ENCODE peak calls at places on chromosomes 16 and 17, in nine cellular contexts. One of them, this sample, is unnamed.

GRCh38 chr17:68450391-68450790 is 6.9 kb downstream of the WIPI1 start:
- DNase-seq in lung: no peak
- DNase-seq in adrenal gland: no peak
- DNase-seq in GM12878: no peak
- DNase-seq in IMR-90: no peak
- DNase-seq in colonic mucosa: no peak
- DNase-seq in hepatocyte: no peak
- DNase-seq in astrocyte of the cerebellum: no peak
- DNase-seq in tibial artery: no peak
- DNase-seq in this sample: no peak

GRCh38 chr17:45172541-45173286 is 11.0 kb downstream of the HEXIM2 start:
- DNase-seq in lung: peak; percentile 69
- DNase-seq in astrocyte of the cerebellum: no peak
- DNase-seq in tibial artery: peak; percentile 62
- DNase-seq in IMR-90: peak; percentile 72
- DNase-seq in colonic mucosa: peak; percentile 80
- DNase-seq in adrenal gland: peak; percentile 87
- DNase-seq in GM12878: no peak
- DNase-seq in hepatocyte: peak; percentile 64
- DNase-seq in this sample: no peak

GRCh38 chr17:51258756-51259573 is 884 bp downstream of the MBTD1 start:
- DNase-seq in tibial artery: peak; percentile 21
- DNase-seq in colonic mucosa: peak; percentile 55
- DNase-seq in astrocyte of the cerebellum: no peak
- DNase-seq in IMR-90: no peak
- DNase-seq in GM12878: no peak
- DNase-seq in adrenal gland: peak; percentile 52
- DNase-seq in hepatocyte: peak; percentile 56
- DNase-seq in lung: no peak
- DNase-seq in this sample: no peak

GRCh38 chr17:7219812-7220592 is at the start of the genes ACADVL and DLG4:
- DNase-seq in GM12878: no peak
- DNase-seq in lung: peak; percentile 91
- DNase-seq in astrocyte of the cerebellum: peak; percentile 75
- DNase-seq in colonic mucosa: peak; percentile 92
- DNase-seq in IMR-90: peak; percentile 86
- DNase-seq in adrenal gland: peak; percentile 95
- DNase-seq in tibial artery: peak; percentile 94
- DNase-seq in hepatocyte: peak; percentile 95
- DNase-seq in this sample: peak; percentile 83

GRCh38 chr17:39677581-39678339 is 9.5 kb downstream of the PNMT start:
- DNase-seq in lung: no peak
- DNase-seq in colonic mucosa: no peak
- DNase-seq in GM12878: no peak
- DNase-seq in tibial artery: peak; percentile 80
- DNase-seq in hepatocyte: no peak
- DNase-seq in astrocyte of the cerebellum: no peak
- DNase-seq in adrenal gland: no peak
- DNase-seq in IMR-90: no peak
- DNase-seq in this sample: no peak

GRCh38 chr16:15607700-15608396 is 35.1 kb downstream of the MARF1 start:
- DNase-seq in tibial artery: peak; percentile 49
- DNase-seq in adrenal gland: peak; percentile 52
- DNase-seq in hepatocyte: no peak
- DNase-seq in astrocyte of the cerebellum: peak; percentile 46
- DNase-seq in lung: no peak
- DNase-seq in GM12878: no peak
- DNase-seq in IMR-90: peak; percentile 82
- DNase-seq in colonic mucosa: no peak
- DNase-seq in this sample: no peak

GRCh38 chr16:67546761-67547422 is 15.4 kb upstream of the CTCF start:
- DNase-seq in GM12878: no peak
- DNase-seq in colonic mucosa: peak; percentile 88
- DNase-seq in IMR-90: peak; percentile 57
- DNase-seq in lung: peak; percentile 69
- DNase-seq in adrenal gland: peak; percentile 82
- DNase-seq in hepatocyte: peak; percentile 83
- DNase-seq in astrocyte of the cerebellum: no peak
- DNase-seq in tibial artery: no peak
- DNase-seq in this sample: peak; percentile 42

GRCh38 chr16:24721830-24722238 is 7.6 kb upstream of the TNRC6A start:
- DNase-seq in lung: no peak
- DNase-seq in tibial artery: no peak
- DNase-seq in astrocyte of the cerebellum: no peak
- DNase-seq in adrenal gland: no peak
- DNase-seq in colonic mucosa: no peak
- DNase-seq in IMR-90: no peak
- DNase-seq in GM12878: no peak
- DNase-seq in hepatocyte: no peak
- DNase-seq in this sample: no peak

GRCh38 chr16:13041646-13042045 is 140.2 kb downstream of the SHISA9 start:
- DNase-seq in colonic mucosa: no peak
- DNase-seq in tibial artery: no peak
- DNase-seq in IMR-90: no peak
- DNase-seq in GM12878: no peak
- DNase-seq in adrenal gland: no peak
- DNase-seq in lung: no peak
- DNase-seq in astrocyte of the cerebellum: no peak
- DNase-seq in hepatocyte: no peak
- DNase-seq in this sample: no peak

GRCh38 chr16:3035972-3036725 is 595 bp downstream of the BICDL2 start:
- DNase-seq in adrenal gland: no peak
- DNase-seq in lung: no peak
- DNase-seq in GM12878: no peak
- DNase-seq in colonic mucosa: peak; percentile 67
- DNase-seq in astrocyte of the cerebellum: no peak
- DNase-seq in tibial artery: no peak
- DNase-seq in hepatocyte: peak; percentile 52
- DNase-seq in IMR-90: no peak
- DNase-seq in this sample: no peak

GRCh38 chr17:79695293-79696158 is 35.2 kb upstream of the ENPP7 start:
- DNase-seq in GM12878: no peak
- DNase-seq in hepatocyte: no peak
- DNase-seq in IMR-90: no peak
- DNase-seq in adrenal gland: peak; percentile 33
- DNase-seq in lung: no peak
- DNase-seq in tibial artery: no peak
- DNase-seq in astrocyte of the cerebellum: peak; percentile 79
- DNase-seq in colonic mucosa: no peak
- DNase-seq in this sample: no peak

GRCh38 chr16:57483725-57484514 is 2.4 kb downstream of the DOK4 start:
- DNase-seq in adrenal gland: no peak
- DNase-seq in hepatocyte: peak; percentile 65
- DNase-seq in colonic mucosa: no peak
- DNase-seq in IMR-90: no peak
- DNase-seq in GM12878: no peak
- DNase-seq in tibial artery: no peak
- DNase-seq in astrocyte of the cerebellum: no peak
- DNase-seq in lung: no peak
- DNase-seq in this sample: no peak

GRCh38 chr17:12789075-12789975 is at the start of gene ARHGAP44:
- DNase-seq in IMR-90: peak; percentile 59
- DNase-seq in colonic mucosa: peak; percentile 78
- DNase-seq in tibial artery: peak; percentile 44
- DNase-seq in hepatocyte: peak; percentile 85
- DNase-seq in adrenal gland: peak; percentile 48
- DNase-seq in GM12878: no peak
- DNase-seq in astrocyte of the cerebellum: peak; percentile 9
- DNase-seq in lung: peak; percentile 66
- DNase-seq in this sample: no peak

GRCh38 chr17:28758411-28759121 is 14.8 kb downstream of the TRAF4 start:
- DNase-seq in GM12878: no peak
- DNase-seq in lung: no peak
- DNase-seq in adrenal gland: no peak
- DNase-seq in colonic mucosa: no peak
- DNase-seq in IMR-90: no peak
- DNase-seq in hepatocyte: no peak
- DNase-seq in tibial artery: no peak
- DNase-seq in astrocyte of the cerebellum: no peak
- DNase-seq in this sample: no peak

GRCh38 chr17:45414997-45415881 is 17.4 kb downstream of the ARHGAP27 start:
- DNase-seq in colonic mucosa: peak; percentile 69
- DNase-seq in astrocyte of the cerebellum: no peak
- DNase-seq in GM12878: no peak
- DNase-seq in adrenal gland: no peak
- DNase-seq in lung: no peak
- DNase-seq in hepatocyte: no peak
- DNase-seq in IMR-90: no peak
- DNase-seq in tibial artery: no peak
- DNase-seq in this sample: no peak

GRCh38 chr17:6108382-6108781 is 38.2 kb downstream of the WSCD1 start:
- DNase-seq in astrocyte of the cerebellum: no peak
- DNase-seq in GM12878: no peak
- DNase-seq in hepatocyte: no peak
- DNase-seq in tibial artery: no peak
- DNase-seq in IMR-90: no peak
- DNase-seq in colonic mucosa: peak; percentile 67
- DNase-seq in lung: no peak
- DNase-seq in adrenal gland: no peak
- DNase-seq in this sample: no peak

GRCh38 chr16:35207059-35207999 is 1747.9 kb downstream of the TP53TG3F start:
- DNase-seq in IMR-90: no peak
- DNase-seq in lung: no peak
- DNase-seq in GM12878: no peak
- DNase-seq in astrocyte of the cerebellum: no peak
- DNase-seq in hepatocyte: no peak
- DNase-seq in tibial artery: no peak
- DNase-seq in colonic mucosa: no peak
- DNase-seq in adrenal gland: no peak
- DNase-seq in this sample: no peak
- TF ChIP-seq CTCF in IMR-90: no peak
- TF ChIP-seq CTCF in lung: no peak
- TF ChIP-seq CTCF in GM12878: no peak
- TF ChIP-seq CTCF in astrocyte of the cerebellum: no peak
- TF ChIP-seq CTCF in hepatocyte: no peak
- TF ChIP-seq CTCF in tibial artery: no peak
- TF ChIP-seq CTCF in colonic mucosa: no peak
- TF ChIP-seq CTCF in adrenal gland: no peak
- TF ChIP-seq CTCF in this sample: no peak

GRCh38 chr17:8629371-8630226 is 926 bp downstream of the MYH10 start:
- DNase-seq in adrenal gland: peak; percentile 43
- DNase-seq in colonic mucosa: peak; percentile 32
- DNase-seq in astrocyte of the cerebellum: no peak
- DNase-seq in tibial artery: peak; percentile 49
- DNase-seq in hepatocyte: peak; percentile 69
- DNase-seq in IMR-90: no peak
- DNase-seq in lung: no peak
- DNase-seq in GM12878: no peak
- DNase-seq in this sample: peak; percentile 52
- H3K4me3 ChIP-seq in adrenal gland: peak overlapping the region; percentile 57
- H3K4me3 ChIP-seq in colonic mucosa: peak overlapping the region; percentile 95
- H3K4me3 ChIP-seq in astrocyte of the cerebellum: peak overlapping the region; percentile 94
- H3K4me3 ChIP-seq in tibial artery: peak overlapping the region; percentile 91
- H3K4me3 ChIP-seq in hepatocyte: peak overlapping the region; percentile 95
- H3K4me3 ChIP-seq in IMR-90: peak overlapping the region; percentile 75
- H3K4me3 ChIP-seq in lung: peak overlapping the region; percentile 50
- H3K4me3 ChIP-seq in GM12878: peak overlapping the region; percentile 81
- H3K4me3 ChIP-seq in this sample: peak overlapping the region; percentile 89

DNA sequence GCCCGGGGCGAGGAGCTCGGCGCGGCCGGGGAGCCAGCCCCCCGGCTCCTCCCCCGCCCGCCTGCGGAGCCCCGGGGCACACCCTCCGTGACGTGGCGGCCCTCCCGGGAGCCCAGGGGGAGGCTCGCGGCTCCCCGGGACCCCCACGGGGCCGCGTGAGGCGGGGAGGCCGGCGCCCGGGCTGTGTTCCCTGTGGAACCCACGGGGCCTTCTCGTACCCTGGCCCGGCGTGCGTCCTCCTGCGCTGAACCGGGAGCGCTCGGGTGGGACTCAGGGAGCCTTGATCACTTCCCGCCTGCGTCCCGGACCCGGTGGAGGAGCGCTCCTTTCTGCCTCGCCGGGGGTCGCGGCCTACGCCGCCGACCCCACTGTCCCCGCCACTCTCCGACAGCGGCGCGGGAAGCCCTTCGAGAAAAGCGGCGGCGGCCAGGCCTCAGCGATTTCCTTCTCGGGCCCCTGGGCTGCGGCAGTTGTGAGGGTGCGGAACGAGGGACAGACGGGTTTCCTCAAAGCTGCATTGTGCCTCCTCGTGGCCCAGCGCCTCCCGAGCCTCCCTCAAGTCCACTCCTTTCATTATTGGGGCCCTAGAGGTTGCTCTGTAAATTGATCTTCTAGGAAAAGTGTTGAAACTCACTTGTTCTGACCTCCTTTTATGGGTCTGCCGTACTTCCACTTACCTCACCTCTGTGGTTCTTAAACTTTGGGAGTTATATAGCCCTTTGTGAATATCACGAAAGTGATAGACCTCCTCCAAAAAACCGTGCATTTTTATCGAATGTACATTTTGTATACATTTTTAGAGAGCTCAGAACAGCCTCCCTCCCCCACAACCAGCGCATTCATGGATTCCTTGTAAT is 597 bp downstream of the LIG3 start:
- DNase-seq in lung: peak; percentile 69
- DNase-seq in GM12878: peak; percentile 27
- DNase-seq in astrocyte of the cerebellum: peak; percentile 59
- DNase-seq in hepatocyte: peak; percentile 87
- DNase-seq in IMR-90: peak; percentile 80
- DNase-seq in adrenal gland: peak; percentile 78
- DNase-seq in colonic mucosa: peak; percentile 71
- DNase-seq in tibial artery: peak; percentile 75
- DNase-seq in this sample: peak; percentile 13
- TF ChIP-seq CTCF in lung: peak; percentile 20
- TF ChIP-seq CTCF in GM12878: peak; percentile 34
- TF ChIP-seq CTCF in astrocyte of the cerebellum: peak; percentile 36
- TF ChIP-seq CTCF in hepatocyte: peak; percentile 37
- TF ChIP-seq CTCF in IMR-90: peak; percentile 50
- TF ChIP-seq CTCF in adrenal gland: peak; percentile 48
- TF ChIP-seq CTCF in colonic mucosa: no peak
- TF ChIP-seq CTCF in tibial artery: peak; percentile 37
- TF ChIP-seq CTCF in this sample: no peak

DNA sequence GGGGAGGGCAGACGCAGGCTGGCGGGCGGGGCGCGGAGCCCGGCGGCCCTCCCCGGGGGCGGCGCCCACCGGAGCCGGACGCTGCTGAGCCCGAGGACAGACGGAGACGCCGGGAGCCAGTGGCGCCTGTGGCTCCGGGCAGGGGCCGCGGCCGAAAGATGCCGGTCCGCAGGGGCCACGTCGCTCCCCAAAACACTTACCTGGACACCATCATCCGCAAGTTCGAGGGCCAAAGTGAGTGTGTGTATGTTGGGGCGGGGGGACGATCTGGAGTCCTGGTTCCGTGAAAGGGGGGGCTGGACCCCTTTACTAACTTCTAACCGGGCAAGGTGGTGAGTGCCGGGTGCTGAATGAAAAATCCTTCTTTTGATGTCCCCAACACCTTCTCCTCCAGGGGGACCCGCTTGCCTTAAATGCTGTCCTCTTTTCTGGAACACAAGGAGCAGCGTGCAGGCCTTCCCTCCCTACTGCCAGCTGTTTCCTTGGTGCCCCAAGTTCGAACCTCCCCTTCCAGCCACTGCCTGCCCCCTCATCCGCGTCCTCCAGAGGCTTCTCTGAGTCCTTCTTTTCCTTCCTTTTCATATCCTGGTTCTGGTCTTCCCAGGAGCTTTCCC is at the start of gene KCNH6:
- DNase-seq in tibial artery: no peak
- DNase-seq in hepatocyte: no peak
- DNase-seq in astrocyte of the cerebellum: no peak
- DNase-seq in adrenal gland: no peak
- DNase-seq in lung: no peak
- DNase-seq in IMR-90: no peak
- DNase-seq in GM12878: no peak
- DNase-seq in colonic mucosa: no peak
- DNase-seq in this sample: no peak
- H3K4me3 ChIP-seq in tibial artery: no peak within 1 kb of the TSS
- H3K4me3 ChIP-seq in hepatocyte: no peak within 1 kb of the TSS
- H3K4me3 ChIP-seq in astrocyte of the cerebellum: peak within 1 kb of the TSS; percentile 11
- H3K4me3 ChIP-seq in adrenal gland: no peak within 1 kb of the TSS
- H3K4me3 ChIP-seq in lung: no peak within 1 kb of the TSS
- H3K4me3 ChIP-seq in IMR-90: peak within 1 kb of the TSS; percentile 41
- H3K4me3 ChIP-seq in GM12878: no peak within 1 kb of the TSS
- H3K4me3 ChIP-seq in colonic mucosa: no peak within 1 kb of the TSS
- H3K4me3 ChIP-seq in this sample: no peak within 1 kb of the TSS